ENCODE peak calls at places on chromosome 6, in seven cellular contexts. C is kidney epithelial cell, Y is LoVo, N is SK-N-DZ, B is NCI-H2107, S is naive B cell, D is heart left ventricle. V is an unnamed sample.

GRCh38 chr6:85126448-85127178 is 323.3 kb upstream of the NT5E start:
- DNase-seq in Y (peak), N (peak), C (peak), S (no peak), D (peak), B (no peak), V (no peak)

GRCh38 chr6:1820165-1820564 is 210.4 kb downstream of the FOXC1 start:
- DNase-seq in Y (no peak), N (no peak), B (no peak), S (no peak), D (no peak), C (no peak), V (peak)

GRCh38 chr6:161117329-161117707 is 125.7 kb downstream of the MAP3K4 start:
- DNase-seq in B (no peak), Y (no peak), S (no peak), D (no peak), N (no peak), C (no peak), V (no peak)

GRCh38 chr6:73180718-73181619 is 44.3 kb downstream of the KHDC1L start:
- DNase-seq in D (no peak), Y (peak), S (peak), B (peak), N (peak), C (peak), V (peak)

GRCh38 chr6:42295181-42295580 is 77.5 kb upstream of the MRPS10 start:
- DNase-seq in Y (no peak), C (no peak), N (no peak), B (no peak), S (no peak), D (no peak), V (no peak)

GRCh38 chr6:45477785-45478184 is 100.1 kb upstream of the SUPT3H start:
- DNase-seq in D (no peak), C (no peak), Y (no peak), B (no peak), S (no peak), N (no peak), V (no peak)

GRCh38 chr6:142871910-142872331 is 73.1 kb downstream of the HIVEP2 start:
- DNase-seq in Y (peak), C (peak), B (no peak), N (no peak), D (no peak), S (peak), V (peak)

GRCh38 chr6:83867527-83868161 is 8.2 kb downstream of the CYB5R4 start:
- DNase-seq in D (peak), B (no peak), C (no peak), N (peak), Y (no peak), S (no peak), V (no peak)

GRCh38 chr6:127102299-127102698 is 16.2 kb upstream of the RSPO3 start:
- DNase-seq in B (no peak), C (peak), S (no peak), Y (no peak), N (no peak), D (no peak), V (no peak)

GRCh38 chr6:118725944-118726343 is 74.6 kb upstream of the CEP85L start:
- DNase-seq in S (no peak), N (no peak), Y (no peak), B (no peak), D (no peak), C (no peak), V (no peak)

GRCh38 chr6:136037885-136038460 is 186.5 kb downstream of the PDE7B start:
- DNase-seq in D (peak), C (no peak), N (peak), B (no peak), Y (no peak), S (no peak), V (peak)

GRCh38 chr6:41697902-41698349 is 37.5 kb downstream of the TFEB start:
- DNase-seq in D (no peak), Y (no peak), S (no peak), B (no peak), N (no peak), C (no peak), V (no peak)

GRCh38 chr6:112443666-112444065 is 96.5 kb downstream of the RFPL4B start:
- DNase-seq in B (no peak), S (no peak), C (no peak), N (peak), D (no peak), Y (no peak), V (peak)

GRCh38 chr6:46850781-46851180 is 57.6 kb downstream of the MEP1A start:
- DNase-seq in D (no peak), C (no peak), S (no peak), Y (no peak), B (no peak), N (no peak), V (peak)

GRCh38 chr6:159125977-159126376 is 43.2 kb upstream of the FNDC1 start:
- DNase-seq in B (no peak), Y (no peak), D (peak), S (no peak), N (no peak), C (no peak), V (no peak)

GRCh38 chr6:158048589-158048988 is 66.9 kb downstream of the SYNJ2 start:
- DNase-seq in Y (no peak), D (no peak), S (no peak), B (no peak), C (no peak), N (no peak), V (no peak)

GRCh38 chr6:163643866-163644265 is 229.3 kb downstream of the QKI start:
- DNase-seq in N (no peak), B (no peak), Y (no peak), D (no peak), C (no peak), S (no peak), V (no peak)

GRCh38 chr6:126927841-126928240 is 190.6 kb upstream of the RSPO3 start:
- DNase-seq in N (no peak), D (no peak), C (no peak), S (no peak), Y (no peak), B (no peak), V (no peak)

GRCh38 chr6:109801794-109802193 is 110.7 kb downstream of the FIG4 start:
- DNase-seq in D (no peak), B (no peak), S (no peak), Y (no peak), C (no peak), N (no peak), V (no peak)

GRCh38 chr6:15475872-15476271 is 187.0 kb downstream of the DTNBP1 start:
- DNase-seq in D (no peak), N (no peak), B (no peak), C (no peak), Y (no peak), S (no peak), V (no peak)

GRCh38 chr6:30022189-30022588 is 38.9 kb upstream of the POLR1H start:
- DNase-seq in D (no peak), B (no peak), N (no peak), S (no peak), C (no peak), Y (no peak), V (no peak)

GRCh38 chr6:166627875-166628849 is 1.1 kb upstream of the RPS6KA2 start:
- DNase-seq in N (peak), C (no peak), S (no peak), Y (peak), D (peak), B (peak), V (no peak)

GRCh38 chr6:160679402-160679769 is 15.3 kb upstream of the LPA start:
- DNase-seq in D (no peak), Y (no peak), C (no peak), S (no peak), N (no peak), B (no peak), V (no peak)

GRCh38 chr6:160076009-160076408 is 45.6 kb upstream of the SLC22A1 start:
- DNase-seq in N (no peak), B (no peak), S (no peak), Y (no peak), D (no peak), C (no peak), V (no peak)

GRCh38 chr6:52261229-52261628 is 16.9 kb upstream of the IL17F start:
- DNase-seq in D (no peak), C (no peak), Y (no peak), B (no peak), S (no peak), N (no peak), V (no peak)

GRCh38 chr6:135936606-135937005 is 85.1 kb downstream of the PDE7B start:
- DNase-seq in N (no peak), C (peak), D (no peak), Y (no peak), S (no peak), B (no peak), V (peak)

GRCh38 chr6:44297063-44298038 is 15.8 kb downstream of the AARS2 start:
- DNase-seq in C (no peak), Y (peak), B (no peak), D (no peak), S (peak), N (no peak), V (no peak)

GRCh38 chr6:52416629-52417151 is 3.5 kb upstream of the EFHC1 start:
- DNase-seq in B (no peak), S (peak), D (no peak), Y (peak), C (no peak), N (peak), V (no peak)

GRCh38 chr6:2862712-2863174 is 21.1 kb upstream of the SERPINB1 start:
- DNase-seq in D (no peak), C (no peak), Y (no peak), S (peak), N (no peak), B (no peak), V (no peak)

GRCh38 chr6:44221291-44221960 is 2.0 kb upstream of the SLC29A1 start:
- DNase-seq in C (peak), N (peak), Y (peak), S (peak), B (peak), D (peak), V (no peak)

GRCh38 chr6:126574301-126574700 is 234.4 kb downstream of the CENPW start:
- DNase-seq in N (no peak), D (no peak), C (no peak), S (no peak), Y (no peak), B (no peak), V (no peak)

GRCh38 chr6:31308050-31308844 is 36.4 kb upstream of the HLA-C start:
- DNase-seq in S (peak), Y (peak), C (no peak), B (no peak), D (peak), N (no peak), V (no peak)

GRCh38 chr6:3913077-3913957 is 64.1 kb downstream of the FAM50B start:
- DNase-seq in B (no peak), Y (peak), C (peak), N (no peak), D (no peak), S (no peak), V (peak)

GRCh38 chr6:138597336-138597735 is 98.0 kb upstream of the NHSL1 start:
- DNase-seq in Y (no peak), D (no peak), B (no peak), S (no peak), N (no peak), C (no peak), V (peak)

GRCh38 chr6:84774174-84775158 is 10.1 kb upstream of the TBX18 start:
- DNase-seq in C (no peak), D (peak), B (no peak), S (no peak), N (peak), Y (no peak), V (no peak)

GRCh38 chr6:111606620-111607115 is 990 bp upstream of the TRAF3IP2 start:
- DNase-seq in N (no peak), B (no peak), Y (no peak), D (no peak), C (no peak), S (no peak), V (no peak)

GRCh38 chr6:169766232-169766631 is 14.8 kb downstream of the ERMARD start:
- DNase-seq in S (no peak), D (no peak), Y (no peak), N (no peak), B (no peak), C (no peak), V (no peak)

GRCh38 chr6:32192608-32193039 is at the start of gene GPSM3:
- DNase-seq in C (no peak), N (no peak), Y (no peak), B (no peak), D (peak), S (peak), V (no peak)

GRCh38 chr6:12354499-12354898 is 64.3 kb downstream of the EDN1 start:
- DNase-seq in Y (no peak), N (no peak), D (no peak), C (peak), B (no peak), S (no peak), V (peak)

GRCh38 chr6:66376021-66376420 is 669.0 kb upstream of the EYS start:
- DNase-seq in S (no peak), B (no peak), D (no peak), Y (no peak), C (no peak), N (no peak), V (no peak)